ENCODE peak calls at places on chromosomes 11 and 22, in nine cellular contexts. One of them, this sample, is unnamed.

GRCh38 chr22:29773233-29773632 is 6.1 kb downstream of the UQCR10 start:
- DNase-seq in NB4: no peak
- DNase-seq in left ventricle myocardium inferior: no peak
- DNase-seq in cardiac fibroblast: no peak
- DNase-seq in dorsolateral prefrontal cortex: no peak
- DNase-seq in tibial nerve: no peak
- DNase-seq in lower lobe of right lung: no peak
- DNase-seq in fibroblast of lung: no peak
- DNase-seq in upper lobe of right lung: no peak
- DNase-seq in this sample: peak; percentile 35

GRCh38 chr11:94802501-94802900 is 34.3 kb downstream of the AMOTL1 start:
- DNase-seq in NB4: no peak
- DNase-seq in left ventricle myocardium inferior: no peak
- DNase-seq in cardiac fibroblast: no peak
- DNase-seq in dorsolateral prefrontal cortex: peak; percentile 67
- DNase-seq in tibial nerve: no peak
- DNase-seq in lower lobe of right lung: no peak
- DNase-seq in fibroblast of lung: no peak
- DNase-seq in upper lobe of right lung: no peak
- DNase-seq in this sample: no peak

GRCh38 chr11:74380746-74381439 is 17.3 kb downstream of the PGM2L1 start:
- DNase-seq in NB4: peak; percentile 12
- DNase-seq in left ventricle myocardium inferior: no peak
- DNase-seq in cardiac fibroblast: no peak
- DNase-seq in dorsolateral prefrontal cortex: no peak
- DNase-seq in tibial nerve: no peak
- DNase-seq in lower lobe of right lung: no peak
- DNase-seq in fibroblast of lung: no peak
- DNase-seq in upper lobe of right lung: no peak
- DNase-seq in this sample: no peak

GRCh38 chr22:33116846-33117547 is 58.8 kb upstream of the SYN3 start:
- DNase-seq in NB4: peak; percentile 2
- DNase-seq in left ventricle myocardium inferior: no peak
- DNase-seq in cardiac fibroblast: no peak
- DNase-seq in dorsolateral prefrontal cortex: no peak
- DNase-seq in tibial nerve: no peak
- DNase-seq in lower lobe of right lung: no peak
- DNase-seq in fibroblast of lung: no peak
- DNase-seq in upper lobe of right lung: no peak
- DNase-seq in this sample: no peak

GRCh38 chr11:10413268-10413667 is 41.8 kb upstream of the AMPD3 start:
- DNase-seq in NB4: peak; percentile 85
- DNase-seq in left ventricle myocardium inferior: no peak
- DNase-seq in cardiac fibroblast: no peak
- DNase-seq in dorsolateral prefrontal cortex: peak; percentile 58
- DNase-seq in tibial nerve: no peak
- DNase-seq in lower lobe of right lung: no peak
- DNase-seq in fibroblast of lung: peak; percentile 26
- DNase-seq in upper lobe of right lung: no peak
- DNase-seq in this sample: no peak

GRCh38 chr11:65473275-65473860 is 25.5 kb upstream of the MALAT1 start:
- DNase-seq in NB4: no peak
- DNase-seq in left ventricle myocardium inferior: no peak
- DNase-seq in cardiac fibroblast: no peak
- DNase-seq in dorsolateral prefrontal cortex: no peak
- DNase-seq in tibial nerve: no peak
- DNase-seq in lower lobe of right lung: no peak
- DNase-seq in fibroblast of lung: no peak
- DNase-seq in upper lobe of right lung: no peak
- DNase-seq in this sample: no peak

GRCh38 chr11:75896843-75897419 is 81.9 kb downstream of the UVRAG start:
- DNase-seq in NB4: peak; percentile 61
- DNase-seq in left ventricle myocardium inferior: no peak
- DNase-seq in cardiac fibroblast: peak; percentile 65
- DNase-seq in dorsolateral prefrontal cortex: no peak
- DNase-seq in tibial nerve: no peak
- DNase-seq in lower lobe of right lung: no peak
- DNase-seq in fibroblast of lung: peak; percentile 67
- DNase-seq in upper lobe of right lung: no peak
- DNase-seq in this sample: peak; percentile 75

GRCh38 chr11:44268073-44268806 is 41.7 kb downstream of the ALX4 start:
- DNase-seq in NB4: peak; percentile 59
- DNase-seq in left ventricle myocardium inferior: no peak
- DNase-seq in cardiac fibroblast: no peak
- DNase-seq in dorsolateral prefrontal cortex: no peak
- DNase-seq in tibial nerve: no peak
- DNase-seq in lower lobe of right lung: no peak
- DNase-seq in fibroblast of lung: no peak
- DNase-seq in upper lobe of right lung: no peak
- DNase-seq in this sample: no peak

GRCh38 chr11:83241291-83241946 is 44.7 kb downstream of the CCDC90B start:
- DNase-seq in NB4: peak; percentile 67
- DNase-seq in left ventricle myocardium inferior: no peak
- DNase-seq in cardiac fibroblast: peak; percentile 66
- DNase-seq in dorsolateral prefrontal cortex: no peak
- DNase-seq in tibial nerve: peak; percentile 67
- DNase-seq in lower lobe of right lung: no peak
- DNase-seq in fibroblast of lung: peak; percentile 70
- DNase-seq in upper lobe of right lung: no peak
- DNase-seq in this sample: peak; percentile 67

GRCh38 chr22:22670076-22670795 is 25.8 kb downstream of the GGTLC2 start:
- DNase-seq in NB4: no peak
- DNase-seq in left ventricle myocardium inferior: no peak
- DNase-seq in cardiac fibroblast: no peak
- DNase-seq in dorsolateral prefrontal cortex: no peak
- DNase-seq in tibial nerve: no peak
- DNase-seq in lower lobe of right lung: no peak
- DNase-seq in fibroblast of lung: no peak
- DNase-seq in upper lobe of right lung: no peak
- DNase-seq in this sample: no peak
- H3K4me3 ChIP-seq in NB4: no peak overlapping the region
- H3K4me3 ChIP-seq in left ventricle myocardium inferior: no peak overlapping the region
- H3K4me3 ChIP-seq in cardiac fibroblast: no peak overlapping the region
- H3K4me3 ChIP-seq in dorsolateral prefrontal cortex: no peak overlapping the region
- H3K4me3 ChIP-seq in tibial nerve: no peak overlapping the region
- H3K4me3 ChIP-seq in lower lobe of right lung: no peak overlapping the region
- H3K4me3 ChIP-seq in fibroblast of lung: no peak overlapping the region
- H3K4me3 ChIP-seq in upper lobe of right lung: no peak overlapping the region
- H3K4me3 ChIP-seq in this sample: no peak overlapping the region

GRCh38 chr11:48123934-48124755 is 92.5 kb upstream of the OR4B1 start:
- DNase-seq in NB4: no peak
- DNase-seq in left ventricle myocardium inferior: no peak
- DNase-seq in cardiac fibroblast: peak; percentile 13
- DNase-seq in dorsolateral prefrontal cortex: no peak
- DNase-seq in tibial nerve: no peak
- DNase-seq in lower lobe of right lung: no peak
- DNase-seq in fibroblast of lung: no peak
- DNase-seq in upper lobe of right lung: no peak
- DNase-seq in this sample: no peak

GRCh38 chr11:48125866-48126265 is 90.7 kb upstream of the OR4B1 start:
- DNase-seq in NB4: no peak
- DNase-seq in left ventricle myocardium inferior: no peak
- DNase-seq in cardiac fibroblast: no peak
- DNase-seq in dorsolateral prefrontal cortex: no peak
- DNase-seq in tibial nerve: no peak
- DNase-seq in lower lobe of right lung: no peak
- DNase-seq in fibroblast of lung: no peak
- DNase-seq in upper lobe of right lung: no peak
- DNase-seq in this sample: no peak

GRCh38 chr11:48122656-48123055 is 94.0 kb upstream of the OR4B1 start:
- DNase-seq in NB4: no peak
- DNase-seq in left ventricle myocardium inferior: no peak
- DNase-seq in cardiac fibroblast: no peak
- DNase-seq in dorsolateral prefrontal cortex: no peak
- DNase-seq in tibial nerve: no peak
- DNase-seq in lower lobe of right lung: no peak
- DNase-seq in fibroblast of lung: no peak
- DNase-seq in upper lobe of right lung: no peak
- DNase-seq in this sample: no peak

GRCh38 chr11:48123249-48123875 is 93.2 kb upstream of the OR4B1 start:
- DNase-seq in NB4: no peak
- DNase-seq in left ventricle myocardium inferior: no peak
- DNase-seq in cardiac fibroblast: no peak
- DNase-seq in dorsolateral prefrontal cortex: no peak
- DNase-seq in tibial nerve: no peak
- DNase-seq in lower lobe of right lung: no peak
- DNase-seq in fibroblast of lung: no peak
- DNase-seq in upper lobe of right lung: no peak
- DNase-seq in this sample: no peak

DNA sequence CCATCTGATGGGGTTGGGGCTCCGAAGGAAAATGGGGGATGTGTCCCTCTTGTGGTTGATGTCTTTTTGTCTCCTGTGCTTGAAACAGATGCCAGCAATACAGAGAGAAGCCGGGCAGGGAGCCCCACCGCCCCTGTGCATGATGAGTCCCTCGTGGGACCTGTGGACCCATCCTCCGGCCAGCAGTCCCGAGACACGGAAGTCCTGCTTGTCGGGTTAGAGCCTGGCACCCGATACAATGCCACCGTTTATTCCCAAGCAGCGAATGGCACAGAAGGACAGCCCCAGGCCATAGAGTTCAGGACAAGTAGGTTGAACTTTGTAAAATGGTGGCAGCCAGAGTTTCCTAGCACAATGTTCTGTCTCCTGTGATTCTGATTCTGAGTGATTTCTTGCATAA is 91.7 kb upstream of the OR4B1 start:
- DNase-seq in NB4: no peak
- DNase-seq in left ventricle myocardium inferior: no peak
- DNase-seq in cardiac fibroblast: no peak
- DNase-seq in dorsolateral prefrontal cortex: no peak
- DNase-seq in tibial nerve: no peak
- DNase-seq in lower lobe of right lung: no peak
- DNase-seq in fibroblast of lung: no peak
- DNase-seq in upper lobe of right lung: no peak
- DNase-seq in this sample: no peak
- TF ChIP-seq CTCF in NB4: no peak
- TF ChIP-seq CTCF in left ventricle myocardium inferior: no peak
- TF ChIP-seq CTCF in cardiac fibroblast: no peak
- TF ChIP-seq CTCF in dorsolateral prefrontal cortex: no peak
- TF ChIP-seq CTCF in tibial nerve: no peak
- TF ChIP-seq CTCF in lower lobe of right lung: no peak
- TF ChIP-seq CTCF in fibroblast of lung: no peak
- TF ChIP-seq CTCF in upper lobe of right lung: no peak
- TF ChIP-seq CTCF in this sample: no peak

GRCh38 chr11:2136952-2137201 is 2.3 kb downstream of the IGF2 start:
- DNase-seq in NB4: no peak
- DNase-seq in left ventricle myocardium inferior: no peak
- DNase-seq in cardiac fibroblast: no peak
- DNase-seq in dorsolateral prefrontal cortex: no peak
- DNase-seq in tibial nerve: no peak
- DNase-seq in lower lobe of right lung: no peak
- DNase-seq in fibroblast of lung: no peak
- DNase-seq in upper lobe of right lung: no peak
- DNase-seq in this sample: no peak
- H3K4me3 ChIP-seq in NB4: no peak overlapping the region
- H3K4me3 ChIP-seq in left ventricle myocardium inferior: peak overlapping the region; percentile 67
- H3K4me3 ChIP-seq in cardiac fibroblast: peak overlapping the region; percentile 32
- H3K4me3 ChIP-seq in dorsolateral prefrontal cortex: no peak overlapping the region
- H3K4me3 ChIP-seq in tibial nerve: peak overlapping the region; percentile 16
- H3K4me3 ChIP-seq in lower lobe of right lung: no peak overlapping the region
- H3K4me3 ChIP-seq in fibroblast of lung: no peak overlapping the region
- H3K4me3 ChIP-seq in upper lobe of right lung: no peak overlapping the region
- H3K4me3 ChIP-seq in this sample: no peak overlapping the region

DNA sequence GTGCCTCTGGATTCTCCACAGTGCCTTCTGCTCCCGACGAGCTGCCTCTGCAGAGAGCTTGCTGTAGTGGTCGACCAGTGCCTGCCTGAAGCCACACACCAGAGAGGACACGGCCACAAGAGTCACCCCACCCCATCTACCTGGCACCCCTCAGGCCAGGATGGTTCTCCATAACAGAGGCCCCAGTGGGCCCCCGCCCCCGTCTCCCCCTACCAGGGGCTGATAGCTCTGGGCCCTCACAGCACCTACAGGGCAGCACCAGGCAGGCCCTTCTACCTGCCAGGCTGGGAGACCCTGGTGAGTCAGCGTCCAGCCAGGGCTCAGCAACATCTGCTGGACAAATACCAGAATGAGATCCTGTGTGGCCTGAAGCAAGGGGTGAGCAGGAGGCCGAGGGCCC is 21.7 kb downstream of the SELENOO start:
- DNase-seq in NB4: no peak
- DNase-seq in left ventricle myocardium inferior: no peak
- DNase-seq in cardiac fibroblast: no peak
- DNase-seq in dorsolateral prefrontal cortex: no peak
- DNase-seq in tibial nerve: no peak
- DNase-seq in lower lobe of right lung: peak; percentile 40
- DNase-seq in fibroblast of lung: no peak
- DNase-seq in upper lobe of right lung: no peak
- DNase-seq in this sample: no peak
- TF ChIP-seq CTCF in NB4: no peak
- TF ChIP-seq CTCF in left ventricle myocardium inferior: no peak
- TF ChIP-seq CTCF in cardiac fibroblast: no peak
- TF ChIP-seq CTCF in dorsolateral prefrontal cortex: no peak
- TF ChIP-seq CTCF in tibial nerve: no peak
- TF ChIP-seq CTCF in lower lobe of right lung: no peak
- TF ChIP-seq CTCF in fibroblast of lung: no peak
- TF ChIP-seq CTCF in upper lobe of right lung: no peak
- TF ChIP-seq CTCF in this sample: no peak

DNA sequence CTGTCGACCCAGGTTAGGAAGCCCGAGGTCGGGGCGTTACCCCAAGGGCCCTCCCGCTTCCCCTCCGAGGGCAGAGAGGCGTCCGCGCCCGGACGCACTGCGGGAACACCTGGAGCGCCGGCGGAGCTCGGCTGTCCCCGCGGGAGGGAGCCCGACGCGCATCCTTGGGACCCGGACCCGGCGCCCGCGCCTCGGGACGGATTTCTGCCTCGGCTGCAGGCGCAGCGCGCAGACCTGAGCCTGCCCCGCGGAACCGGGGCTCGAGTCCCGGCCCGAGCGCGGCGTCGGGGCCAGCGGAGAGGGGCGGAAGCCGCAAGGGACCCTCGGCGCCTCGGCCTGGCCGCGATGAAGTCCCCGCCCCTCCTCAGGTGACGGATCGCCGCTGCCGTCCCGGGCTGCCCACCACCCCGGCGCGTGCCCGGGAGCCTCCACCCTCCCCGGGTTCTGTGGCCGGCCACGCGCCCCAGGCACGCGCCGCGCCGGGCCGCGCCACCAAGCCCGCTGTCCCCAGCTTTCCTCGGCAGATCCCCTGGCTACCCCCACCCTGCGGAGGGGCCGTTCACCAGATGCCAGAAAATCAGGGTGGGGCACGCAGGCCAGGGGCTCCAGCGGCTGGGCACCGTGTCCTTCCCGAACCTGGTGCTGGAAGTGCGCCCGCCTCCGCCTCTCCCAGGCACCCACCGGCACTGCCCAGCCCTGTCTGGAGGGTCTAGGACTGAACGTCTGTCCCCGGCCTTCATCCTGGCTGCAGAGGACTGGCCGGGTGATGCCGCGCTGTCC is 407 bp downstream of the GLB1L3 start:
- DNase-seq in NB4: no peak
- DNase-seq in left ventricle myocardium inferior: no peak
- DNase-seq in cardiac fibroblast: no peak
- DNase-seq in dorsolateral prefrontal cortex: no peak
- DNase-seq in tibial nerve: no peak
- DNase-seq in lower lobe of right lung: no peak
- DNase-seq in fibroblast of lung: no peak
- DNase-seq in upper lobe of right lung: no peak
- DNase-seq in this sample: no peak
- H3K4me3 ChIP-seq in NB4: no peak overlapping the region
- H3K4me3 ChIP-seq in left ventricle myocardium inferior: peak overlapping the region; percentile 57
- H3K4me3 ChIP-seq in cardiac fibroblast: no peak overlapping the region
- H3K4me3 ChIP-seq in dorsolateral prefrontal cortex: peak overlapping the region; percentile 66
- H3K4me3 ChIP-seq in tibial nerve: no peak overlapping the region
- H3K4me3 ChIP-seq in lower lobe of right lung: peak overlapping the region; percentile 47
- H3K4me3 ChIP-seq in fibroblast of lung: no peak overlapping the region
- H3K4me3 ChIP-seq in upper lobe of right lung: peak overlapping the region; percentile 35
- H3K4me3 ChIP-seq in this sample: no peak overlapping the region